ENCODE peak calls at places on chromosomes 11 and 22, in seven cellular contexts. E is HepG2, P is HCT116, O is H1, S is stomach, W is sigmoid colon, Y is spleen. C is an unnamed sample.

GRCh38 chr11:83677730-83678129 is 391.6 kb upstream of the CCDC90B start:
- DNase-seq in E (no peak), P (no peak), O (no peak), S (no peak), W (no peak), Y (no peak), C (no peak)

GRCh38 chr22:19062909-19063308 is 59.3 kb downstream of the DGCR2 start:
- DNase-seq in E (no peak), P (no peak), O (no peak), S (no peak), W (peak), Y (peak), C (no peak)

GRCh38 chr11:117144477-117145392 is 648 bp downstream of the PAFAH1B2 start:
- DNase-seq in E (peak), P (no peak), O (no peak), S (peak), W (peak), Y (peak), C (no peak)

GRCh38 chr11:134856371-134856971 is 444.4 kb upstream of the B3GAT1 start:
- DNase-seq in E (no peak), P (no peak), O (peak), S (no peak), W (no peak), Y (no peak), C (no peak)

GRCh38 chr22:49983148-49984042 is 22.8 kb downstream of the PIM3 start:
- DNase-seq in E (no peak), P (no peak), O (peak), S (no peak), W (no peak), Y (peak), C (no peak)

GRCh38 chr22:22424210-22424800 is 84.2 kb downstream of the ZNF280B start:
- DNase-seq in E (no peak), P (no peak), O (peak), S (no peak), W (no peak), Y (no peak), C (no peak)

GRCh38 chr11:111513240-111513605 is 1.0 kb upstream of the BTG4 start:
- DNase-seq in E (no peak), P (no peak), O (no peak), S (no peak), W (no peak), Y (no peak), C (no peak)

GRCh38 chr22:29030618-29031235 is 30.9 kb downstream of the C22orf31 start:
- DNase-seq in E (peak), P (peak), O (peak), S (peak), W (peak), Y (peak), C (no peak)

GRCh38 chr11:126989942-126990715 is 10.4 kb downstream of the KIRREL3 start:
- DNase-seq in E (peak), P (peak), O (peak), S (peak), W (peak), Y (peak), C (peak)

GRCh38 chr22:46272196-46272595 is 4.4 kb downstream of the TTC38 start:
- DNase-seq in E (no peak), P (no peak), O (no peak), S (no peak), W (no peak), Y (no peak), C (no peak)

GRCh38 chr11:62127941-62128770 is 4.3 kb downstream of the INCENP start:
- DNase-seq in E (no peak), P (no peak), O (no peak), S (no peak), W (peak), Y (peak), C (no peak)

GRCh38 chr11:128424867-128425285 is 162.5 kb downstream of the ETS1 start:
- DNase-seq in E (peak), P (no peak), O (no peak), S (peak), W (no peak), Y (peak), C (no peak)

GRCh38 chr11:9601876-9602199 is 28.4 kb downstream of the WEE1 start:
- DNase-seq in E (no peak), P (no peak), O (peak), S (no peak), W (no peak), Y (no peak), C (no peak)

GRCh38 chr22:27252282-27253049 is 549.1 kb downstream of the MN1 start:
- DNase-seq in E (no peak), P (no peak), O (no peak), S (no peak), W (peak), Y (no peak), C (no peak)

GRCh38 chr11:406796-407650 is 7.8 kb downstream of the SIGIRR start:
- DNase-seq in E (no peak), P (peak), O (peak), S (peak), W (peak), Y (peak), C (no peak)

GRCh38 chr11:8830641-8831040 is 80.3 kb upstream of the AKIP1 start:
- DNase-seq in E (no peak), P (no peak), O (no peak), S (no peak), W (peak), Y (no peak), C (no peak)

DNA sequence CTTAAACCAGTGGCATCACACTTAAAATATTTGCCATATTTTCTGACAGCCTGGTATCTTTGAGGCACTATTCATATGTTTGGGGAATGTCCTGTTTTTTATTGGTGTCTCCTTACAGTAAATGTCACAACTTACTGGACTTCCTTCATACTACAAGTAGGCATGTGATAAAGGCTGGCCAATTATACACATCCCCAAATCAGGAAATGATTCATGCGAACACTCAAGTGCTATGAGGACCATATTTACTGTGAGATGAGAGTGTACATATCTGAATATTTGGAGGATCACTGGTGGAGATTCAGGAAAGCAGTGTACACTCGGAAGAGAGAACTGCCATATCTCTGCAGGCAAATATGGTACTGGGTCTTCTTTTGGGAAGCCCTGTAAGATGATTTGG is 913.8 kb upstream of the CHORDC1 start:
- DNase-seq in E (no peak), P (no peak), O (no peak), S (no peak), W (no peak), Y (no peak), C (no peak)
- TF ChIP-seq POLR2AphosphoS5 in E (no peak), P (no peak), O (no peak), S (no peak), W (no peak), Y (no peak), C (no peak)

GRCh38 chr11:48019597-48019996 is 39.2 kb downstream of the PTPRJ start:
- DNase-seq in E (no peak), P (no peak), O (no peak), S (peak), W (no peak), Y (no peak), C (no peak)

GRCh38 chr11:48018561-48019229 is 38.3 kb downstream of the PTPRJ start:
- DNase-seq in E (no peak), P (no peak), O (peak), S (no peak), W (no peak), Y (peak), C (no peak)

GRCh38 chr11:48022445-48022844 is 42.1 kb downstream of the PTPRJ start:
- DNase-seq in E (no peak), P (no peak), O (no peak), S (no peak), W (no peak), Y (no peak), C (no peak)

GRCh38 chr11:48019230-48019584 is 38.8 kb downstream of the PTPRJ start:
- DNase-seq in E (no peak), P (no peak), O (no peak), S (no peak), W (no peak), Y (no peak), C (no peak)

GRCh38 chr11:48020092-48020755 is 39.9 kb downstream of the PTPRJ start:
- DNase-seq in E (no peak), P (no peak), O (no peak), S (peak), W (no peak), Y (peak), C (no peak)
- H3K27ac ChIP-seq in E (no peak), P (no peak), O (no peak), S (peak), W (no peak), Y (peak), C (no peak)

GRCh38 chr11:58675344-58676155 is 53.1 kb downstream of the CNTF start:
- DNase-seq in E (peak), P (peak), O (peak), S (peak), W (peak), Y (peak), C (no peak)
- TF ChIP-seq POLR2AphosphoS5 in E (no peak), P (no peak), O (no peak), S (no peak), W (no peak), Y (no peak), C (no peak)

DNA sequence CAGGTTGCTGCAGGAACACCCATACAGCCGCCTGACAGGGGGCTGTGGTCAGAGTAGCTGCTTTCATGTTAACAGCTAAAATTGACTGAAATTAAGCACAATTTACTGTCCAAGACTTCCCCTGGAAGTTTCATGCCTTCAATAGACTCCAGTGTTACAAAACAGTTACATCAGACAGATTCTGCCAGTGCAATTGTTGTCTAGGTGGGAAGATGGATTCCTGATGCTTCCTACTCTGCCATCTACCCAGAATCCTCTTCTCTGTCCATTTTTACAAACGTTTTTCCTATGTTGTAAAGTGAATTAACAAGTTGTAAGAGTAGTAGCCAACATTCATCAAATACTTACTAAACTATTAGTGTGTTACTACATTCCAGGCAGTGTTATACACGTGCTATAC is 5.2 kb upstream of the TSKU start:
- DNase-seq in E (no peak), P (no peak), O (no peak), S (no peak), W (no peak), Y (peak), C (no peak)
- H3K27ac ChIP-seq in E (no peak), P (no peak), O (no peak), S (no peak), W (no peak), Y (no peak), C (no peak)

DNA sequence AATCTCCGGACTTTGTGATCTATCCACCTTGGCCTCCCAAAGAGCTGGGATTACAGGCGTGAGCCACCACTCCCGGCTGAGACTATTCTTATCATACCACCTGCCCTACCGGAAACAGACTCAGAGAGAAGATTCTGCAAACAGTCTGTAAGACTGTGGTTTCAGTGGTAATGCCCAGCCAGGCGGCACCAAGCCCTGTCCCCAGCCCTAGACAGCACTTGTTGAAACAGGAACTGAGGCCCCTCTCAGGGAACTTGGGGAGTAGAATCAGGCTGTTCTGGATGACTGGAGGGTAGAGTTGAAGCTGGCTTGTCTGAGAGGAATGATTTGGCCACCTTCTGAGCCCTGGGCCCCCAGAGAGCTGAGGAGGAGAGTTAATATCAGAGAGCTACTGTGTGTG is 1.3 kb upstream of the INSC start:
- DNase-seq in E (no peak), P (no peak), O (no peak), S (no peak), W (no peak), Y (peak), C (no peak)
- TF ChIP-seq POLR2AphosphoS5 in E (no peak), P (no peak), O (no peak), S (no peak), W (no peak), Y (peak), C (no peak)

DNA sequence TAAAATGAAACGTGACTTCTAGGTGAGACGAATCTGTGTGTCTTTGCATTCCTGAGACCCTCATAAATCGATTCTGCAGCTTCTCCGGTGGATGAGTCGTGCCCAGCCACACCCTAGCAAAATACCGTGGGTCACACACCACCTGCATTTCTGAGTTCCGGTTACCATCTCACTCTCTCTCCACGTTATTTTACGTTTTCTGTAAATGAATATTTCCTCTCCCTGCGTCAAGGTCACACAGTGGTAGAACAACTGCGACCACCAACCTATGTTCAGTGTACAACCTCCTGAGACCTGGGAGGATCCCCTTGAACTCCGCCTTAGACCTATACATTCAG is 1.1 kb downstream of the YWHAH start:
- DNase-seq in E (no peak), P (no peak), O (no peak), S (no peak), W (no peak), Y (no peak), C (no peak)
- H3K27ac ChIP-seq in E (peak), P (peak), O (peak), S (peak), W (peak), Y (peak), C (peak)

GRCh38 chr22:16960884-16961249 is 47.2 kb downstream of the GAB4 start:
- DNase-seq in E (no peak), P (no peak), O (no peak), S (no peak), W (no peak), Y (peak), C (no peak)

GRCh38 chr22:16958475-16958874 is 49.5 kb downstream of the GAB4 start:
- DNase-seq in E (no peak), P (no peak), O (no peak), S (no peak), W (no peak), Y (no peak), C (no peak)

GRCh38 chr22:16960220-16960883 is 47.7 kb downstream of the GAB4 start:
- DNase-seq in E (no peak), P (no peak), O (peak), S (no peak), W (no peak), Y (no peak), C (no peak)

GRCh38 chr22:16957781-16958180 is 50.2 kb downstream of the GAB4 start:
- DNase-seq in E (no peak), P (no peak), O (peak), S (no peak), W (no peak), Y (no peak), C (no peak)

DNA sequence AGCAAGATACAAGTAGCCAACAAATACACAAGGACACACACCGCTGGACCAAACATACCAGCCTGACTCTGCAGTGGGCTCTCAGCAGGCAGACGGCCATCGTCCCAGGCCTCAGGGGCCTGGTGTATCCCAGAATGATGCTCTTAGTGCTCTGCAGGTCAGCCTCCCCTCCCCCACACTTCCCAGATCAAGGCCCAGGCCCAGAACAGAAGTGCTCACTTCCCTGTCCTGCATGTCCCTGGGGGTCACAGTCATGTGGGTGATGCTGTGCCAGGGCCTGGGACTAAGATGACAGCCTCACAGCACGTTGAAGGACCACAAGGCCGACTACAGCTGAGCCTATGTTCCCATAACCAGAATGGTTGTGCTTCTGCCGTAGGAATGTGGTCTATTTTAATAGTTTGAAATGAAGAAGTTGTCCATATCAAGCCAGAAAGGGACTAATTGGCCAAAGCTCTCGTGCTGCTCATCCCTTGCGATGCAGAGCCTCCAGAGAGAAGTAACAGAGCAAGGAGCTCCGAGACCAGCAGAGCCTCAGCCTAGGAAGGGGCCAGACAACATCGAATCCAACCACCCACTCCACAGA is 48.6 kb downstream of the GAB4 start:
- DNase-seq in E (no peak), P (no peak), O (peak), S (no peak), W (no peak), Y (no peak), C (no peak)
- TF ChIP-seq POLR2AphosphoS5 in E (no peak), P (no peak), O (no peak), S (no peak), W (no peak), Y (no peak), C (no peak)

GRCh38 chr11:72719551-72719950 is 32.7 kb downstream of the ARAP1 start:
- DNase-seq in E (no peak), P (no peak), O (no peak), S (no peak), W (no peak), Y (no peak), C (no peak)
- H3K27ac ChIP-seq in E (no peak), P (no peak), O (no peak), S (peak), W (peak), Y (peak), C (no peak)

GRCh38 chr11:122524532-122524882 is 131.0 kb upstream of the UBASH3B start:
- DNase-seq in E (no peak), P (no peak), O (no peak), S (no peak), W (no peak), Y (no peak), C (no peak)
- TF ChIP-seq POLR2AphosphoS5 in E (no peak), P (no peak), O (no peak), S (no peak), W (no peak), Y (no peak), C (no peak)

DNA sequence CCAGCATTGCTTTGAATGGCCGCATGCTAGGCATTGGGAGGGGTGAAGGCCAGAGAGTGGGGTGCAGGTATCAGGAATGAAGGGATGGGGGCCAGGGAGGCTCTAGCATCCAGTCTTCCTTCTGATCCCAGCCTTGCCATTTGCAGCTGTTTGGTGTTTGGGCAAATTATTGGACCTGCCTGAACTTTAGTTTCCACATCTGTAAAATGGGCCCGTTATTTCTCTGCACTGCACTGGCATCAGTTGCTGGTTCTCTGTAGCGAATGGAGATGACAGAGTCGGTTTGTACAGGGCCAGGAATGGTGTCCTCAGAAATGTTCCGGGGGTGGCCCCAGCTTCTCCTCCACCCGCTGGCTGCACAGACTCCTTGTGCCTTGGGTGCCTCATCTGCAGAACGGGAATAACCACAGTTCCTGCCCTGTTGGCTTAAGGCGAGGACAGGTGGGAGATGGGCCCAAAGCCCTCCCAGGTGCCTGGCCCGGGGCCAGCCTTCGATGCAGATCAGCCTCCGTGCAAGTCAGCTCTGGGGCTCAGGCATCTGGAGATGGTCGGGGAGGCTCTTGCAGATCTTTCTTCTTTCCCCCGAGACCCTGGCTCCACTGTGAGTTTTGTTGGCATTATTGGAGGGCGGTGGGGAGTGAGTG is 51.4 kb upstream of the SMIM38 start:
- DNase-seq in E (no peak), P (no peak), O (no peak), S (no peak), W (no peak), Y (no peak), C (no peak)
- H3K27ac ChIP-seq in E (no peak), P (no peak), O (no peak), S (no peak), W (no peak), Y (no peak), C (peak)

C was measured in Panc1.